ENCODE peak calls at places on chromosomes 2 and 18, in five cellular contexts. One of them, this sample, is unnamed. For H3K27me3, the result is how much of the 10 kb centered on the place peaks cover.

GRCh38 chr2:223764796-223765195 is 72.6 kb downstream of the AP1S3 start:
- DNase-seq in CD4-positive, CD25-positive, alpha-beta regulatory T cell: no peak
- DNase-seq in mammary epithelial cell: no peak
- DNase-seq in PC-9: no peak
- DNase-seq in HL-60: no peak
- DNase-seq in this sample: no peak

GRCh38 chr18:13234528-13234795 is 15.9 kb downstream of the LDLRAD4 start:
- DNase-seq in PC-9: no peak
- DNase-seq in mammary epithelial cell: no peak
- DNase-seq in HL-60: no peak
- DNase-seq in CD4-positive, CD25-positive, alpha-beta regulatory T cell: no peak
- DNase-seq in this sample: no peak

GRCh38 chr18:13070460-13070859 is 79.3 kb downstream of the CEP192 start:
- DNase-seq in mammary epithelial cell: no peak
- DNase-seq in HL-60: no peak
- DNase-seq in PC-9: no peak
- DNase-seq in CD4-positive, CD25-positive, alpha-beta regulatory T cell: no peak
- DNase-seq in this sample: no peak

GRCh38 chr2:153870308-153870707 is 1.4 kb upstream of the GALNT13 start:
- DNase-seq in mammary epithelial cell: no peak
- DNase-seq in PC-9: no peak
- DNase-seq in HL-60: no peak
- DNase-seq in CD4-positive, CD25-positive, alpha-beta regulatory T cell: no peak
- DNase-seq in this sample: no peak

GRCh38 chr2:69340101-69340775 is 46.8 kb downstream of the GFPT1 start:
- DNase-seq in CD4-positive, CD25-positive, alpha-beta regulatory T cell: no peak
- DNase-seq in HL-60: no peak
- DNase-seq in PC-9: no peak
- DNase-seq in mammary epithelial cell: no peak
- DNase-seq in this sample: no peak

GRCh38 chr2:162058973-162059668 is 14.9 kb downstream of the DPP4 start:
- DNase-seq in mammary epithelial cell: no peak
- DNase-seq in PC-9: no peak
- DNase-seq in HL-60: no peak
- DNase-seq in CD4-positive, CD25-positive, alpha-beta regulatory T cell: no peak
- DNase-seq in this sample: peak

GRCh38 chr2:237191693-237192076 is 106.0 kb downstream of the COPS8 start:
- DNase-seq in CD4-positive, CD25-positive, alpha-beta regulatory T cell: no peak
- DNase-seq in mammary epithelial cell: no peak
- DNase-seq in HL-60: no peak
- DNase-seq in PC-9: no peak
- DNase-seq in this sample: no peak

GRCh38 chr2:145593991-145594702 is 1074.2 kb upstream of the ZEB2 start:
- DNase-seq in PC-9: peak
- DNase-seq in mammary epithelial cell: peak
- DNase-seq in CD4-positive, CD25-positive, alpha-beta regulatory T cell: no peak
- DNase-seq in HL-60: no peak
- DNase-seq in this sample: no peak

GRCh38 chr2:175399326-175399725 is 217.8 kb upstream of the ATP5MC3 start:
- DNase-seq in CD4-positive, CD25-positive, alpha-beta regulatory T cell: no peak
- DNase-seq in HL-60: no peak
- DNase-seq in mammary epithelial cell: no peak
- DNase-seq in PC-9: no peak
- DNase-seq in this sample: no peak

GRCh38 chr18:11980148-11980554 is 1.2 kb upstream of the IMPA2 start:
- DNase-seq in CD4-positive, CD25-positive, alpha-beta regulatory T cell: no peak
- DNase-seq in mammary epithelial cell: no peak
- DNase-seq in HL-60: no peak
- DNase-seq in PC-9: no peak
- DNase-seq in this sample: no peak

GRCh38 chr2:205746408-205746785 is 64.1 kb downstream of the NRP2 start:
- DNase-seq in CD4-positive, CD25-positive, alpha-beta regulatory T cell: no peak
- DNase-seq in PC-9: peak
- DNase-seq in HL-60: no peak
- DNase-seq in mammary epithelial cell: peak
- DNase-seq in this sample: no peak

GRCh38 chr2:120565095-120565460 is 170.6 kb upstream of the GLI2 start:
- DNase-seq in mammary epithelial cell: no peak
- DNase-seq in HL-60: no peak
- DNase-seq in PC-9: no peak
- DNase-seq in CD4-positive, CD25-positive, alpha-beta regulatory T cell: no peak
- DNase-seq in this sample: no peak

GRCh38 chr18:6382968-6383367 is 31.7 kb downstream of the L3MBTL4 start:
- DNase-seq in CD4-positive, CD25-positive, alpha-beta regulatory T cell: no peak
- DNase-seq in mammary epithelial cell: no peak
- DNase-seq in HL-60: no peak
- DNase-seq in PC-9: no peak
- DNase-seq in this sample: no peak

GRCh38 chr18:7821784-7822183 is 254.7 kb downstream of the PTPRM start:
- DNase-seq in CD4-positive, CD25-positive, alpha-beta regulatory T cell: no peak
- DNase-seq in mammary epithelial cell: no peak
- DNase-seq in HL-60: no peak
- DNase-seq in PC-9: no peak
- DNase-seq in this sample: no peak

GRCh38 chr2:55482186-55482945 is 37.2 kb upstream of the CFAP36 start:
- DNase-seq in HL-60: no peak
- DNase-seq in CD4-positive, CD25-positive, alpha-beta regulatory T cell: no peak
- DNase-seq in mammary epithelial cell: no peak
- DNase-seq in PC-9: no peak
- DNase-seq in this sample: no peak

GRCh38 chr2:102488063-102488462 is 15.0 kb downstream of the SLC9A4 start:
- DNase-seq in PC-9: peak
- DNase-seq in HL-60: peak
- DNase-seq in mammary epithelial cell: peak
- DNase-seq in CD4-positive, CD25-positive, alpha-beta regulatory T cell: no peak
- DNase-seq in this sample: no peak

GRCh38 chr18:48629730-48630324 is 91.0 kb downstream of the CTIF start:
- DNase-seq in CD4-positive, CD25-positive, alpha-beta regulatory T cell: no peak
- DNase-seq in HL-60: no peak
- DNase-seq in PC-9: peak
- DNase-seq in mammary epithelial cell: peak
- DNase-seq in this sample: no peak

GRCh38 chr2:231720292-231720691 is 12.0 kb downstream of the PTMA start:
- DNase-seq in mammary epithelial cell: no peak
- DNase-seq in PC-9: no peak
- DNase-seq in HL-60: no peak
- DNase-seq in CD4-positive, CD25-positive, alpha-beta regulatory T cell: no peak
- DNase-seq in this sample: no peak

GRCh38 chr2:46073540-46074018 is 223.6 kb upstream of the EPAS1 start:
- DNase-seq in HL-60: no peak
- DNase-seq in mammary epithelial cell: peak
- DNase-seq in PC-9: peak
- DNase-seq in CD4-positive, CD25-positive, alpha-beta regulatory T cell: no peak
- DNase-seq in this sample: no peak

GRCh38 chr18:72375628-72376027 is 168.5 kb downstream of the CBLN2 start:
- DNase-seq in HL-60: no peak
- DNase-seq in PC-9: no peak
- DNase-seq in CD4-positive, CD25-positive, alpha-beta regulatory T cell: no peak
- DNase-seq in mammary epithelial cell: no peak
- DNase-seq in this sample: no peak

GRCh38 chr2:158243392-158243791 is 141.7 kb downstream of the UPP2 start:
- DNase-seq in mammary epithelial cell: no peak
- DNase-seq in CD4-positive, CD25-positive, alpha-beta regulatory T cell: no peak
- DNase-seq in PC-9: no peak
- DNase-seq in HL-60: no peak
- DNase-seq in this sample: no peak

GRCh38 chr2:55616509-55617159 is 788 bp downstream of the PPP4R3B start:
- DNase-seq in CD4-positive, CD25-positive, alpha-beta regulatory T cell: peak
- DNase-seq in PC-9: peak
- DNase-seq in mammary epithelial cell: peak
- DNase-seq in HL-60: peak
- DNase-seq in this sample: peak

GRCh38 chr2:19743641-19744040 is 158.1 kb downstream of the TTC32 start:
- DNase-seq in CD4-positive, CD25-positive, alpha-beta regulatory T cell: no peak
- DNase-seq in mammary epithelial cell: no peak
- DNase-seq in HL-60: no peak
- DNase-seq in PC-9: no peak
- DNase-seq in this sample: no peak

GRCh38 chr2:230868947-230869690 is 4.4 kb downstream of the ITM2C start:
- DNase-seq in CD4-positive, CD25-positive, alpha-beta regulatory T cell: no peak
- DNase-seq in HL-60: no peak
- DNase-seq in PC-9: no peak
- DNase-seq in mammary epithelial cell: no peak
- DNase-seq in this sample: no peak

GRCh38 chr2:240256704-240257637 is 116.5 kb upstream of the OTOS start:
- DNase-seq in CD4-positive, CD25-positive, alpha-beta regulatory T cell: no peak
- DNase-seq in PC-9: peak
- DNase-seq in mammary epithelial cell: no peak
- DNase-seq in HL-60: no peak
- DNase-seq in this sample: no peak

GRCh38 chr2:38830546-38831159 is 45.1 kb downstream of the DHX57 start:
- DNase-seq in mammary epithelial cell: no peak
- DNase-seq in CD4-positive, CD25-positive, alpha-beta regulatory T cell: no peak
- DNase-seq in PC-9: no peak
- DNase-seq in HL-60: peak
- DNase-seq in this sample: no peak

GRCh38 chr2:168293766-168294165 is 46.4 kb upstream of the STK39 start:
- DNase-seq in CD4-positive, CD25-positive, alpha-beta regulatory T cell: no peak
- DNase-seq in HL-60: no peak
- DNase-seq in mammary epithelial cell: no peak
- DNase-seq in PC-9: no peak
- DNase-seq in this sample: no peak

GRCh38 chr2:197706839-197707207 is 1.7 kb downstream of the MARS2 start:
- DNase-seq in PC-9: no peak
- DNase-seq in HL-60: no peak
- DNase-seq in CD4-positive, CD25-positive, alpha-beta regulatory T cell: no peak
- DNase-seq in mammary epithelial cell: no peak
- DNase-seq in this sample: no peak

GRCh38 chr2:239961662-239962220 is 63.4 kb downstream of the NDUFA10 start:
- DNase-seq in PC-9: no peak
- DNase-seq in CD4-positive, CD25-positive, alpha-beta regulatory T cell: no peak
- DNase-seq in mammary epithelial cell: no peak
- DNase-seq in HL-60: no peak
- DNase-seq in this sample: no peak

GRCh38 chr2:239811001-239811798 is 213.9 kb downstream of the NDUFA10 start:
- DNase-seq in CD4-positive, CD25-positive, alpha-beta regulatory T cell: no peak
- DNase-seq in PC-9: no peak
- DNase-seq in mammary epithelial cell: no peak
- DNase-seq in HL-60: no peak
- DNase-seq in this sample: no peak

GRCh38 chr2:43268066-43268971 is 41.9 kb upstream of the ZFP36L2 start:
- DNase-seq in PC-9: no peak
- DNase-seq in HL-60: peak
- DNase-seq in mammary epithelial cell: peak
- DNase-seq in CD4-positive, CD25-positive, alpha-beta regulatory T cell: no peak
- DNase-seq in this sample: no peak

GRCh38 chr2:1837458-1837857 is 93.1 kb upstream of the PXDN start:
- DNase-seq in CD4-positive, CD25-positive, alpha-beta regulatory T cell: no peak
- DNase-seq in PC-9: no peak
- DNase-seq in HL-60: no peak
- DNase-seq in mammary epithelial cell: no peak
- DNase-seq in this sample: no peak

GRCh38 chr2:31812051-31812798 is 198.6 kb downstream of the MEMO1 start:
- DNase-seq in CD4-positive, CD25-positive, alpha-beta regulatory T cell: no peak
- DNase-seq in PC-9: peak
- DNase-seq in mammary epithelial cell: peak
- DNase-seq in HL-60: peak
- DNase-seq in this sample: peak

GRCh38 chr2:98560256-98560771 is 48.0 kb downstream of the COA5 start:
- DNase-seq in HL-60: no peak
- DNase-seq in mammary epithelial cell: peak
- DNase-seq in CD4-positive, CD25-positive, alpha-beta regulatory T cell: no peak
- DNase-seq in PC-9: no peak
- DNase-seq in this sample: no peak

GRCh38 chr2:166960702-166961101 is 72.4 kb downstream of the XIRP2 start:
- DNase-seq in CD4-positive, CD25-positive, alpha-beta regulatory T cell: no peak
- DNase-seq in HL-60: no peak
- DNase-seq in mammary epithelial cell: no peak
- DNase-seq in PC-9: no peak
- DNase-seq in this sample: no peak
- H3K27me3 ChIP-seq in CD4-positive, CD25-positive, alpha-beta regulatory T cell: under half
- H3K27me3 ChIP-seq in HL-60: under half
- H3K27me3 ChIP-seq in mammary epithelial cell: under half
- H3K27me3 ChIP-seq in PC-9: under half
- H3K27me3 ChIP-seq in this sample: under half

DNA sequence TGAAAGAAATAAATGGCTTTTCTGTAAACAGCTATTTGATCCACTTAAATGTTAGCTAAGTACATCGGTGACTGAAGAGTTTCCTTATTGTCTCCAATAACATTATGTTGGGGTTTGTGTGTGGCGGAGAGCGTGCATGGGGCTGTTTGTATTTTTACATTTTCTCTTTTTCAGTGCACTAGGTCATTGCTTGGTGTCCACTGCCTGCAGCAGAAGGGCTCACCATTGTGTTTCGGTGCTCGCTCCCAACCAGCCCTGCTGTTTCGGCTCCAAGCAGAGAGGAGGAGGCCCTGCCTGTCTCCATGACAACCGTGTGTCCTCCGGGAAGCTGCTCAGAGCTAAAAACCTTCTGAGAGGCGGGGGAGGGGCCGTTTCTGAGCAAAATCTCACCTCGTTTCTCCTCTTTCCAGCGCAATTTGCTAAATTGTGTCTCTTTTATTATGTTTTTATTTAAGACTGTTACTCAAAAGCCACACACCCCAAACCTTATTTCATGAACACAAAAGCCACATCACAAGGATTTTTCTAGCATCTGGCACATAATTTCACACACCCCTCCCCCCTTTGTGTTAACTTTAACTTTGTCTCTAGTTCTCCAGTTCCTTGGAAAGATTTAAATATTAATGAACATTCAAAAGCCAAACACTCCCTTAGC is 112.8 kb upstream of the SLC38A11 start:
- DNase-seq in CD4-positive, CD25-positive, alpha-beta regulatory T cell: no peak
- DNase-seq in HL-60: no peak
- DNase-seq in PC-9: no peak
- DNase-seq in mammary epithelial cell: no peak
- DNase-seq in this sample: no peak
- H3K4me3 ChIP-seq in CD4-positive, CD25-positive, alpha-beta regulatory T cell: no peak
- H3K4me3 ChIP-seq in HL-60: no peak
- H3K4me3 ChIP-seq in PC-9: no peak
- H3K4me3 ChIP-seq in mammary epithelial cell: no peak
- H3K4me3 ChIP-seq in this sample: no peak

GRCh38 chr2:174336403-174337336 is 1.9 kb downstream of the SP9 start:
- DNase-seq in PC-9: no peak
- DNase-seq in HL-60: peak
- DNase-seq in CD4-positive, CD25-positive, alpha-beta regulatory T cell: no peak
- DNase-seq in mammary epithelial cell: peak
- DNase-seq in this sample: peak
- H3K27me3 ChIP-seq in PC-9: under half
- H3K27me3 ChIP-seq in HL-60: half or more
- H3K27me3 ChIP-seq in CD4-positive, CD25-positive, alpha-beta regulatory T cell: under half
- H3K27me3 ChIP-seq in mammary epithelial cell: half or more
- H3K27me3 ChIP-seq in this sample: under half

GRCh38 chr2:209772316-209772715 is 684 bp downstream of the UNC80 start:
- DNase-seq in HL-60: no peak
- DNase-seq in mammary epithelial cell: no peak
- DNase-seq in PC-9: no peak
- DNase-seq in CD4-positive, CD25-positive, alpha-beta regulatory T cell: no peak
- DNase-seq in this sample: no peak

GRCh38 chr2:209768557-209768956 is 3.1 kb upstream of the UNC80 start:
- DNase-seq in mammary epithelial cell: no peak
- DNase-seq in HL-60: no peak
- DNase-seq in CD4-positive, CD25-positive, alpha-beta regulatory T cell: no peak
- DNase-seq in PC-9: no peak
- DNase-seq in this sample: no peak

GRCh38 chr2:209773377-209773776 is 1.7 kb downstream of the UNC80 start:
- DNase-seq in mammary epithelial cell: no peak
- DNase-seq in PC-9: no peak
- DNase-seq in HL-60: no peak
- DNase-seq in CD4-positive, CD25-positive, alpha-beta regulatory T cell: no peak
- DNase-seq in this sample: no peak

GRCh38 chr2:209767316-209767715 is 4.3 kb upstream of the UNC80 start:
- DNase-seq in PC-9: no peak
- DNase-seq in CD4-positive, CD25-positive, alpha-beta regulatory T cell: no peak
- DNase-seq in HL-60: no peak
- DNase-seq in mammary epithelial cell: no peak
- DNase-seq in this sample: no peak

GRCh38 chr2:209771474-209772292 is at the start of gene UNC80:
- DNase-seq in HL-60: peak
- DNase-seq in mammary epithelial cell: peak
- DNase-seq in CD4-positive, CD25-positive, alpha-beta regulatory T cell: no peak
- DNase-seq in PC-9: no peak
- DNase-seq in this sample: no peak
- H3K4me3 ChIP-seq in HL-60: no peak
- H3K4me3 ChIP-seq in mammary epithelial cell: peak
- H3K4me3 ChIP-seq in CD4-positive, CD25-positive, alpha-beta regulatory T cell: no peak
- H3K4me3 ChIP-seq in PC-9: no peak
- H3K4me3 ChIP-seq in this sample: no peak

This sample was measured in GM06990.